ENCODE peak calls at places on chromosomes 13 and 19, in ten cellular contexts. A is heart right ventricle; G is astrocyte; I is body of pancreas; H is mammary epithelial cell; N is CD8-positive, alpha-beta memory T cell; S is PC-3; Y is K562; K is fibroblast of lung; Q is tibial artery. J is an unnamed sample.

GRCh38 chr19:1650627-1651009 is 1.8 kb downstream of the TCF3 start:
- DNase-seq in A (no peak), G (no peak), I (no peak), H (no peak), N (peak; percentile 16), S (no peak), Y (no peak), K (peak; percentile 18), Q (no peak), J (peak; percentile 9)

GRCh38 chr13:68304287-68304893 is 1074.3 kb upstream of the PCDH9 start:
- DNase-seq in A (no peak), G (peak; percentile 1), I (no peak), H (peak; percentile 9), N (no peak), S (peak; percentile 61), Y (peak; percentile 4), K (peak; percentile 23), Q (no peak), J (no peak)

GRCh38 chr13:80921971-80922370 is 581.0 kb upstream of the SPRY2 start:
- DNase-seq in A (no peak), G (no peak), I (no peak), H (no peak), N (no peak), S (no peak), Y (no peak), K (no peak), Q (no peak), J (no peak)

GRCh38 chr19:43439183-43440063 is 24.7 kb downstream of the TEX101 start:
- DNase-seq in A (no peak), G (peak; percentile 16), I (no peak), H (peak; percentile 71), N (peak; percentile 23), S (peak; percentile 90), Y (no peak), K (peak; percentile 19), Q (no peak), J (peak; percentile 75)

GRCh38 chr13:109700176-109700575 is 86.2 kb downstream of the IRS2 start:
- DNase-seq in A (peak; percentile 78), G (peak; percentile 68), I (peak; percentile 40), H (peak; percentile 54), N (no peak), S (peak; percentile 30), Y (peak; percentile 25), K (peak; percentile 81), Q (peak; percentile 81), J (no peak)

GRCh38 chr13:44231786-44232516 is 141.7 kb upstream of the SERP2 start:
- DNase-seq in A (peak; percentile 27), G (peak; percentile 96), I (peak; percentile 88), H (peak; percentile 98), N (no peak), S (peak; percentile 97), Y (no peak), K (peak; percentile 95), Q (peak; percentile 82), J (no peak)

GRCh38 chr19:52941941-52942370 is 18.7 kb upstream of the ZNF888 start:
- DNase-seq in A (peak; percentile 35), G (no peak), I (peak; percentile 26), H (peak; percentile 26), N (peak; percentile 8), S (peak; percentile 30), Y (peak; percentile 29), K (peak; percentile 23), Q (peak; percentile 71), J (no peak)

GRCh38 chr13:40064154-40064713 is 408.8 kb downstream of the COG6 start:
- DNase-seq in A (no peak), G (no peak), I (no peak), H (no peak), N (no peak), S (no peak), Y (no peak), K (no peak), Q (no peak), J (no peak)

GRCh38 chr13:113973218-113974164 is at the start of gene C13orf46:
- DNase-seq in A (no peak), G (no peak), I (no peak), H (no peak), N (no peak), S (no peak), Y (no peak), K (no peak), Q (peak; percentile 56), J (no peak)

GRCh38 chr19:44580366-44580895 is 32.9 kb upstream of the IGSF23 start:
- DNase-seq in A (no peak), G (no peak), I (no peak), H (no peak), N (no peak), S (no peak), Y (no peak), K (no peak), Q (no peak), J (no peak)

GRCh38 chr19:584240-585001 is 5.3 kb upstream of the HCN2 start:
- DNase-seq in A (peak; percentile 71), G (no peak), I (peak; percentile 45), H (no peak), N (peak; percentile 59), S (peak; percentile 44), Y (peak; percentile 70), K (no peak), Q (no peak), J (peak; percentile 62)

GRCh38 chr13:51584731-51585191 is 499 bp downstream of the WDFY2 start:
- DNase-seq in A (peak; percentile 64), G (peak; percentile 34), I (peak; percentile 67), H (peak; percentile 79), N (peak; percentile 70), S (peak; percentile 48), Y (peak; percentile 13), K (peak; percentile 56), Q (no peak), J (peak; percentile 79)

DNA sequence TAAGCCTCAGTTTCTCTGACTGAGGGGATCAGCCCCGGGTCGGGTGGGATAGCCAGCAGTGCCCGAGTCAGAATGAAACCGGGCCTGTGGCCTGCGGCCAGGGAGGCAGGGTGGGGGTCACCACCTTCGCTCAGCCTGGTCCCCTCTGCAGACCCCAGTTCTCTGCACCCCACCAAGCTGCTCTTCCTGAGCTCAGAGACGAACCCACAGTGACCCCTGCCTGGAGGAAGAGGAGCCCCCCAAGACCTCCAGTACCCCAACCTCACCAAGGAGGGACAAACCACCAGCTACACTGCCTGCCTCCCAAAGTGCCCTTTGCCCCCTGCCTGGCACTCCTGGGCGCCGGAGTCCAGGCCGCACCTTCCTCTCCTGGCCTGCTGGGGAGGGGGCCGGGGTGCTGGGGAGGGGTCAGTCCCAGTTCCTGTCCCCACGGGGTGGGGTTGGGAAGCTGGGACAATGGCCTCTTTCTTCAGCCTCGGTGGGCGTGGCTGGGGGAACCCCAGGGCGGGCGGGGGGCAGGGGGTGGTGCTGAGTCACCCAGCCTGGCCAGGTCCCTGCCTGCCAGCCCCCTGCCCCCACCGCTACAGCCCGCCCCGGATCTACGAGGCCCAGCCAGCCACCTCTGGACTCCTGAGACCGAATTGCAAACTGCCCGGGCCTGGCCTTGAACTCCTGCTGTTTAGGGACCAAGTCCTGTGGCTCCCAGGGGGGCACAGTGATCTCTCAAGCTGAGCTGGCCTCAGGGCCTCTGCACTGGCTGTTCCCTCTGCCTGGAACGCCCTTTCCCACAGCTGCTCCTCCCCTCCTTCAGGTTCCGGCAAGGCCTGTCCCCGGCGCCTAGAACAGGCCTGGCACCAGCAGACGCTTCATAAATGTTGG is 14.3 kb downstream of the ZBTB7A start:
- DNase-seq in A (peak; percentile 56), G (peak; percentile 48), I (peak; percentile 76), H (peak; percentile 91), N (peak; percentile 32), S (peak; percentile 64), Y (no peak), K (peak; percentile 63), Q (peak; percentile 69), J (peak; percentile 33)
- H3K4me3 ChIP-seq in A (peak overlapping the region; percentile 20), G (no peak overlapping the region), I (no peak overlapping the region), H (peak overlapping the region; percentile 34), N (no peak overlapping the region), S (peak overlapping the region; percentile 50), Y (no peak overlapping the region), K (no peak overlapping the region), Q (no peak overlapping the region), J (no peak overlapping the region)

GRCh38 chr19:28869459-28869858 is 343.5 kb downstream of the UQCRFS1 start:
- DNase-seq in A (no peak), G (no peak), I (no peak), H (no peak), N (no peak), S (no peak), Y (no peak), K (no peak), Q (no peak), J (no peak)
- H3K27me3 ChIP-seq in A (peaks cover 4% of the 10 kb centered on the region), G (no peaks in the 10 kb centered on the region), I (no peaks in the 10 kb centered on the region), H (no peaks in the 10 kb centered on the region), N (no peaks in the 10 kb centered on the region), S (peaks cover 4% of the 10 kb centered on the region), Y (no peaks in the 10 kb centered on the region), K (no peaks in the 10 kb centered on the region), Q (peaks cover 13% of the 10 kb centered on the region), J (no peaks in the 10 kb centered on the region)

DNA sequence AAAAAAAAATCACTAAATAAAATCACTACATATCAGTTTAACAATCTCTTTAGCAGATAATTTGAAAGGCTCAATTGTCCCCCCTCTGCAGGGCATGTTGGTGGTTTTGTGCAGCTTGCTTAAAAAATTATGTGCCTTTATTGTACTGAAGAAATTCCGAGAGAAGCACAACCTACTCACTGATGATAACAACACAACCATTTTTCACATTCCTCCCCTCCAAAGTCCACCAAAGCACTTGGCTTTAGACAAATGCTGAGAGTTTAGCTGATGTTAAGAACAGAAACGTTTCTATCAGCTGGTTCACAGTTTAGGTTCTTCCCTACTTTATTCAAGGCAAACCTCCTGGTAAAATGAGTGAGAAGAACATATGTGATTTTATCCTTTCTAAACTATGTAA is 923 bp downstream of the DOCK9 start:
- DNase-seq in A (no peak), G (peak; percentile 59), I (no peak), H (no peak), N (no peak), S (no peak), Y (no peak), K (peak; percentile 71), Q (no peak), J (no peak)
- H3K27ac ChIP-seq in A (peak overlapping the region; percentile 64), G (peak overlapping the region; percentile 82), I (no peak overlapping the region), H (peak overlapping the region; percentile 92), N (no peak overlapping the region), S (no peak overlapping the region), Y (no peak overlapping the region), K (no peak overlapping the region), Q (peak overlapping the region; percentile 20), J (no peak overlapping the region)

GRCh38 chr19:50025022-50025793 is at the start of gene VRK3:
- DNase-seq in A (peak; percentile 99), G (peak; percentile 99), I (peak; percentile 99), H (peak; percentile 100), N (peak; percentile 98), S (peak; percentile 100), Y (peak; percentile 96), K (peak; percentile 99), Q (peak; percentile 100), J (peak; percentile 98)

GRCh38 chr19:50024719-50025021 is 502 bp downstream of the VRK3 start:
- DNase-seq in A (no peak), G (no peak), I (no peak), H (no peak), N (no peak), S (no peak), Y (no peak), K (no peak), Q (no peak), J (no peak)

GRCh38 chr19:50022823-50023222 is 2.3 kb downstream of the VRK3 start:
- DNase-seq in A (no peak), G (no peak), I (no peak), H (no peak), N (no peak), S (no peak), Y (no peak), K (no peak), Q (no peak), J (no peak)

GRCh38 chr19:50026550-50026906 is 723 bp downstream of the ZNF473 start:
- DNase-seq in A (no peak), G (no peak), I (no peak), H (no peak), N (no peak), S (no peak), Y (no peak), K (no peak), Q (no peak), J (no peak)

GRCh38 chr19:50025794-50026549 is at the start of gene ZNF473:
- DNase-seq in A (peak; percentile 93), G (peak; percentile 91), I (peak; percentile 95), H (peak; percentile 95), N (peak; percentile 91), S (peak; percentile 97), Y (peak; percentile 84), K (peak; percentile 94), Q (peak; percentile 97), J (peak; percentile 97)
- H3K4me3 ChIP-seq in A (peak within 1 kb of the TSS; percentile 96), G (peak within 1 kb of the TSS; percentile 95), I (peak within 1 kb of the TSS; percentile 81), H (peak within 1 kb of the TSS; percentile 89), N (peak within 1 kb of the TSS; percentile 96), S (peak within 1 kb of the TSS; percentile 95), Y (peak within 1 kb of the TSS; percentile 72), K (peak within 1 kb of the TSS; percentile 91), Q (peak within 1 kb of the TSS; percentile 70), J (peak within 1 kb of the TSS; percentile 53)

J was measured in CD4-positive, alpha-beta memory T cell.